ENCODE peak calls at places on chromosomes 13 and 19, in ten cellular contexts. One of them, this sample, is unnamed.

GRCh38 chr13:27997904-27998522 is 9.5 kb upstream of the URAD start:
- DNase-seq in NCI-H1930: peak
- DNase-seq in NCI-H1092: peak
- DNase-seq in IMR-90: peak
- DNase-seq in RCC 7860: no peak
- DNase-seq in stimulated activated CD4-positive, alpha-beta T cell treated with anti-CD3 and anti-CD28 coated beads, TNF-alpha, amount 100 ng/mL, for 48 hours: no peak
- DNase-seq in HT-29: peak
- DNase-seq in tibial artery: peak
- DNase-seq in posterior vena cava: no peak
- DNase-seq in Daoy: peak
- DNase-seq in this sample: peak

GRCh38 chr13:38530492-38530891 is 156.4 kb upstream of the FREM2 start:
- DNase-seq in NCI-H1930: no peak
- DNase-seq in NCI-H1092: no peak
- DNase-seq in IMR-90: peak
- DNase-seq in RCC 7860: no peak
- DNase-seq in stimulated activated CD4-positive, alpha-beta T cell treated with anti-CD3 and anti-CD28 coated beads, TNF-alpha, amount 100 ng/mL, for 48 hours: no peak
- DNase-seq in HT-29: peak
- DNase-seq in tibial artery: no peak
- DNase-seq in posterior vena cava: no peak
- DNase-seq in Daoy: no peak
- DNase-seq in this sample: no peak

GRCh38 chr13:80235131-80235530 is 105.8 kb downstream of the SPRY2 start:
- DNase-seq in NCI-H1930: no peak
- DNase-seq in NCI-H1092: no peak
- DNase-seq in IMR-90: no peak
- DNase-seq in RCC 7860: no peak
- DNase-seq in stimulated activated CD4-positive, alpha-beta T cell treated with anti-CD3 and anti-CD28 coated beads, TNF-alpha, amount 100 ng/mL, for 48 hours: no peak
- DNase-seq in HT-29: peak
- DNase-seq in tibial artery: no peak
- DNase-seq in posterior vena cava: no peak
- DNase-seq in Daoy: no peak
- DNase-seq in this sample: no peak

GRCh38 chr13:84315527-84315926 is 433.3 kb upstream of the SLITRK1 start:
- DNase-seq in NCI-H1930: no peak
- DNase-seq in NCI-H1092: no peak
- DNase-seq in IMR-90: no peak
- DNase-seq in RCC 7860: no peak
- DNase-seq in stimulated activated CD4-positive, alpha-beta T cell treated with anti-CD3 and anti-CD28 coated beads, TNF-alpha, amount 100 ng/mL, for 48 hours: no peak
- DNase-seq in HT-29: no peak
- DNase-seq in tibial artery: no peak
- DNase-seq in posterior vena cava: no peak
- DNase-seq in Daoy: no peak
- DNase-seq in this sample: no peak

GRCh38 chr13:93689333-93689732 is 462.7 kb downstream of the GPC6 start:
- DNase-seq in NCI-H1930: no peak
- DNase-seq in NCI-H1092: no peak
- DNase-seq in IMR-90: peak
- DNase-seq in RCC 7860: no peak
- DNase-seq in stimulated activated CD4-positive, alpha-beta T cell treated with anti-CD3 and anti-CD28 coated beads, TNF-alpha, amount 100 ng/mL, for 48 hours: no peak
- DNase-seq in HT-29: no peak
- DNase-seq in tibial artery: no peak
- DNase-seq in posterior vena cava: no peak
- DNase-seq in Daoy: no peak
- DNase-seq in this sample: no peak

GRCh38 chr19:11269408-11269807 is 7.1 kb upstream of the DOCK6 start:
- DNase-seq in NCI-H1930: no peak
- DNase-seq in NCI-H1092: no peak
- DNase-seq in IMR-90: peak
- DNase-seq in RCC 7860: no peak
- DNase-seq in stimulated activated CD4-positive, alpha-beta T cell treated with anti-CD3 and anti-CD28 coated beads, TNF-alpha, amount 100 ng/mL, for 48 hours: no peak
- DNase-seq in HT-29: no peak
- DNase-seq in tibial artery: no peak
- DNase-seq in posterior vena cava: no peak
- DNase-seq in Daoy: no peak
- DNase-seq in this sample: no peak

GRCh38 chr19:13153627-13154240 is 3.5 kb downstream of the IER2 start:
- DNase-seq in NCI-H1930: peak
- DNase-seq in NCI-H1092: peak
- DNase-seq in IMR-90: no peak
- DNase-seq in RCC 7860: no peak
- DNase-seq in stimulated activated CD4-positive, alpha-beta T cell treated with anti-CD3 and anti-CD28 coated beads, TNF-alpha, amount 100 ng/mL, for 48 hours: no peak
- DNase-seq in HT-29: peak
- DNase-seq in tibial artery: peak
- DNase-seq in posterior vena cava: peak
- DNase-seq in Daoy: no peak
- DNase-seq in this sample: no peak

GRCh38 chr13:76148926-76149325 is 512.8 kb downstream of the LMO7 start:
- DNase-seq in NCI-H1930: no peak
- DNase-seq in NCI-H1092: no peak
- DNase-seq in IMR-90: peak
- DNase-seq in RCC 7860: peak
- DNase-seq in stimulated activated CD4-positive, alpha-beta T cell treated with anti-CD3 and anti-CD28 coated beads, TNF-alpha, amount 100 ng/mL, for 48 hours: no peak
- DNase-seq in HT-29: no peak
- DNase-seq in tibial artery: no peak
- DNase-seq in posterior vena cava: peak
- DNase-seq in Daoy: peak
- DNase-seq in this sample: no peak

GRCh38 chr19:18733196-18733647 is 49.7 kb downstream of the CRTC1 start:
- DNase-seq in NCI-H1930: no peak
- DNase-seq in NCI-H1092: peak
- DNase-seq in IMR-90: peak
- DNase-seq in RCC 7860: no peak
- DNase-seq in stimulated activated CD4-positive, alpha-beta T cell treated with anti-CD3 and anti-CD28 coated beads, TNF-alpha, amount 100 ng/mL, for 48 hours: no peak
- DNase-seq in HT-29: no peak
- DNase-seq in tibial artery: no peak
- DNase-seq in posterior vena cava: no peak
- DNase-seq in Daoy: peak
- DNase-seq in this sample: no peak

GRCh38 chr19:31348416-31349159 is 648 bp downstream of the TSHZ3 start:
- DNase-seq in NCI-H1930: no peak
- DNase-seq in NCI-H1092: no peak
- DNase-seq in IMR-90: no peak
- DNase-seq in RCC 7860: no peak
- DNase-seq in stimulated activated CD4-positive, alpha-beta T cell treated with anti-CD3 and anti-CD28 coated beads, TNF-alpha, amount 100 ng/mL, for 48 hours: no peak
- DNase-seq in HT-29: no peak
- DNase-seq in tibial artery: no peak
- DNase-seq in posterior vena cava: no peak
- DNase-seq in Daoy: peak
- DNase-seq in this sample: no peak

GRCh38 chr13:59343993-59344780 is 819.5 kb downstream of the DIAPH3 start:
- DNase-seq in NCI-H1930: no peak
- DNase-seq in NCI-H1092: no peak
- DNase-seq in IMR-90: no peak
- DNase-seq in RCC 7860: no peak
- DNase-seq in stimulated activated CD4-positive, alpha-beta T cell treated with anti-CD3 and anti-CD28 coated beads, TNF-alpha, amount 100 ng/mL, for 48 hours: no peak
- DNase-seq in HT-29: no peak
- DNase-seq in tibial artery: no peak
- DNase-seq in posterior vena cava: no peak
- DNase-seq in Daoy: no peak
- DNase-seq in this sample: no peak

GRCh38 chr19:44657211-44657921 is 13.7 kb downstream of the PVR start:
- DNase-seq in NCI-H1930: no peak
- DNase-seq in NCI-H1092: no peak
- DNase-seq in IMR-90: peak
- DNase-seq in RCC 7860: no peak
- DNase-seq in stimulated activated CD4-positive, alpha-beta T cell treated with anti-CD3 and anti-CD28 coated beads, TNF-alpha, amount 100 ng/mL, for 48 hours: peak
- DNase-seq in HT-29: peak
- DNase-seq in tibial artery: peak
- DNase-seq in posterior vena cava: peak
- DNase-seq in Daoy: peak
- DNase-seq in this sample: no peak

GRCh38 chr13:27921421-27921960 is 1.7 kb downstream of the PDX1 start:
- DNase-seq in NCI-H1930: no peak
- DNase-seq in NCI-H1092: no peak
- DNase-seq in IMR-90: no peak
- DNase-seq in RCC 7860: no peak
- DNase-seq in stimulated activated CD4-positive, alpha-beta T cell treated with anti-CD3 and anti-CD28 coated beads, TNF-alpha, amount 100 ng/mL, for 48 hours: no peak
- DNase-seq in HT-29: no peak
- DNase-seq in tibial artery: no peak
- DNase-seq in posterior vena cava: no peak
- DNase-seq in Daoy: no peak
- DNase-seq in this sample: no peak

GRCh38 chr19:32677657-32678056 is 2.0 kb downstream of the RGS9BP start:
- DNase-seq in NCI-H1930: no peak
- DNase-seq in NCI-H1092: no peak
- DNase-seq in IMR-90: no peak
- DNase-seq in RCC 7860: no peak
- DNase-seq in stimulated activated CD4-positive, alpha-beta T cell treated with anti-CD3 and anti-CD28 coated beads, TNF-alpha, amount 100 ng/mL, for 48 hours: no peak
- DNase-seq in HT-29: no peak
- DNase-seq in tibial artery: no peak
- DNase-seq in posterior vena cava: no peak
- DNase-seq in Daoy: no peak
- DNase-seq in this sample: no peak

GRCh38 chr13:73844986-73845385 is 289.2 kb downstream of the KLF12 start:
- DNase-seq in NCI-H1930: no peak
- DNase-seq in NCI-H1092: no peak
- DNase-seq in IMR-90: peak
- DNase-seq in RCC 7860: no peak
- DNase-seq in stimulated activated CD4-positive, alpha-beta T cell treated with anti-CD3 and anti-CD28 coated beads, TNF-alpha, amount 100 ng/mL, for 48 hours: no peak
- DNase-seq in HT-29: no peak
- DNase-seq in tibial artery: no peak
- DNase-seq in posterior vena cava: no peak
- DNase-seq in Daoy: no peak
- DNase-seq in this sample: no peak

GRCh38 chr19:7230826-7231225 is 63.4 kb downstream of the INSR start:
- DNase-seq in NCI-H1930: no peak
- DNase-seq in NCI-H1092: no peak
- DNase-seq in IMR-90: no peak
- DNase-seq in RCC 7860: no peak
- DNase-seq in stimulated activated CD4-positive, alpha-beta T cell treated with anti-CD3 and anti-CD28 coated beads, TNF-alpha, amount 100 ng/mL, for 48 hours: no peak
- DNase-seq in HT-29: no peak
- DNase-seq in tibial artery: peak
- DNase-seq in posterior vena cava: peak
- DNase-seq in Daoy: no peak
- DNase-seq in this sample: no peak

GRCh38 chr13:21735621-21736401 is 64.9 kb downstream of the FGF9 start:
- DNase-seq in NCI-H1930: no peak
- DNase-seq in NCI-H1092: peak
- DNase-seq in IMR-90: no peak
- DNase-seq in RCC 7860: no peak
- DNase-seq in stimulated activated CD4-positive, alpha-beta T cell treated with anti-CD3 and anti-CD28 coated beads, TNF-alpha, amount 100 ng/mL, for 48 hours: no peak
- DNase-seq in HT-29: no peak
- DNase-seq in tibial artery: no peak
- DNase-seq in posterior vena cava: no peak
- DNase-seq in Daoy: no peak
- DNase-seq in this sample: no peak

GRCh38 chr19:30330266-30330665 is 41.9 kb upstream of the ZNF536 start:
- DNase-seq in NCI-H1930: no peak
- DNase-seq in NCI-H1092: no peak
- DNase-seq in IMR-90: no peak
- DNase-seq in RCC 7860: no peak
- DNase-seq in stimulated activated CD4-positive, alpha-beta T cell treated with anti-CD3 and anti-CD28 coated beads, TNF-alpha, amount 100 ng/mL, for 48 hours: no peak
- DNase-seq in HT-29: no peak
- DNase-seq in tibial artery: no peak
- DNase-seq in posterior vena cava: no peak
- DNase-seq in Daoy: no peak
- DNase-seq in this sample: no peak

GRCh38 chr13:30486230-30487074 is 20.7 kb upstream of the HMGB1 start:
- DNase-seq in NCI-H1930: no peak
- DNase-seq in NCI-H1092: no peak
- DNase-seq in IMR-90: no peak
- DNase-seq in RCC 7860: no peak
- DNase-seq in stimulated activated CD4-positive, alpha-beta T cell treated with anti-CD3 and anti-CD28 coated beads, TNF-alpha, amount 100 ng/mL, for 48 hours: no peak
- DNase-seq in HT-29: peak
- DNase-seq in tibial artery: no peak
- DNase-seq in posterior vena cava: no peak
- DNase-seq in Daoy: no peak
- DNase-seq in this sample: peak

GRCh38 chr13:67421475-67421874 is 191.3 kb upstream of the PCDH9 start:
- DNase-seq in NCI-H1930: no peak
- DNase-seq in NCI-H1092: no peak
- DNase-seq in IMR-90: no peak
- DNase-seq in RCC 7860: no peak
- DNase-seq in stimulated activated CD4-positive, alpha-beta T cell treated with anti-CD3 and anti-CD28 coated beads, TNF-alpha, amount 100 ng/mL, for 48 hours: no peak
- DNase-seq in HT-29: no peak
- DNase-seq in tibial artery: no peak
- DNase-seq in posterior vena cava: no peak
- DNase-seq in Daoy: no peak
- DNase-seq in this sample: no peak

GRCh38 chr19:8320564-8321066 is 560 bp downstream of the NDUFA7 start:
- DNase-seq in NCI-H1930: no peak
- DNase-seq in NCI-H1092: no peak
- DNase-seq in IMR-90: no peak
- DNase-seq in RCC 7860: no peak
- DNase-seq in stimulated activated CD4-positive, alpha-beta T cell treated with anti-CD3 and anti-CD28 coated beads, TNF-alpha, amount 100 ng/mL, for 48 hours: no peak
- DNase-seq in HT-29: no peak
- DNase-seq in tibial artery: no peak
- DNase-seq in posterior vena cava: no peak
- DNase-seq in Daoy: no peak
- DNase-seq in this sample: no peak

GRCh38 chr13:106533940-106534843 is 1.3 kb downstream of the EFNB2 start:
- DNase-seq in NCI-H1930: peak
- DNase-seq in NCI-H1092: no peak
- DNase-seq in IMR-90: peak
- DNase-seq in RCC 7860: peak
- DNase-seq in stimulated activated CD4-positive, alpha-beta T cell treated with anti-CD3 and anti-CD28 coated beads, TNF-alpha, amount 100 ng/mL, for 48 hours: no peak
- DNase-seq in HT-29: peak
- DNase-seq in tibial artery: peak
- DNase-seq in posterior vena cava: peak
- DNase-seq in Daoy: peak
- DNase-seq in this sample: no peak

GRCh38 chr13:95497307-95497943 is 55.1 kb upstream of the CLDN10 start:
- DNase-seq in NCI-H1930: no peak
- DNase-seq in NCI-H1092: peak
- DNase-seq in IMR-90: no peak
- DNase-seq in RCC 7860: no peak
- DNase-seq in stimulated activated CD4-positive, alpha-beta T cell treated with anti-CD3 and anti-CD28 coated beads, TNF-alpha, amount 100 ng/mL, for 48 hours: no peak
- DNase-seq in HT-29: no peak
- DNase-seq in tibial artery: no peak
- DNase-seq in posterior vena cava: no peak
- DNase-seq in Daoy: no peak
- DNase-seq in this sample: no peak

GRCh38 chr19:19591133-19591825 is 27.2 kb downstream of the PBX4 start:
- DNase-seq in NCI-H1930: no peak
- DNase-seq in NCI-H1092: no peak
- DNase-seq in IMR-90: peak
- DNase-seq in RCC 7860: peak
- DNase-seq in stimulated activated CD4-positive, alpha-beta T cell treated with anti-CD3 and anti-CD28 coated beads, TNF-alpha, amount 100 ng/mL, for 48 hours: peak
- DNase-seq in HT-29: peak
- DNase-seq in tibial artery: no peak
- DNase-seq in posterior vena cava: no peak
- DNase-seq in Daoy: peak
- DNase-seq in this sample: peak

GRCh38 chr13:67369895-67370660 is 139.9 kb upstream of the PCDH9 start:
- DNase-seq in NCI-H1930: no peak
- DNase-seq in NCI-H1092: no peak
- DNase-seq in IMR-90: peak
- DNase-seq in RCC 7860: peak
- DNase-seq in stimulated activated CD4-positive, alpha-beta T cell treated with anti-CD3 and anti-CD28 coated beads, TNF-alpha, amount 100 ng/mL, for 48 hours: no peak
- DNase-seq in HT-29: no peak
- DNase-seq in tibial artery: no peak
- DNase-seq in posterior vena cava: no peak
- DNase-seq in Daoy: no peak
- DNase-seq in this sample: no peak

GRCh38 chr19:19661141-19661674 is 2.3 kb downstream of the ATP13A1 start:
- DNase-seq in NCI-H1930: no peak
- DNase-seq in NCI-H1092: no peak
- DNase-seq in IMR-90: no peak
- DNase-seq in RCC 7860: no peak
- DNase-seq in stimulated activated CD4-positive, alpha-beta T cell treated with anti-CD3 and anti-CD28 coated beads, TNF-alpha, amount 100 ng/mL, for 48 hours: no peak
- DNase-seq in HT-29: no peak
- DNase-seq in tibial artery: no peak
- DNase-seq in posterior vena cava: peak
- DNase-seq in Daoy: no peak
- DNase-seq in this sample: no peak

GRCh38 chr19:43755256-43755801 is 567 bp upstream of the SMG9 start:
- DNase-seq in NCI-H1930: peak
- DNase-seq in NCI-H1092: peak
- DNase-seq in IMR-90: peak
- DNase-seq in RCC 7860: peak
- DNase-seq in stimulated activated CD4-positive, alpha-beta T cell treated with anti-CD3 and anti-CD28 coated beads, TNF-alpha, amount 100 ng/mL, for 48 hours: peak
- DNase-seq in HT-29: peak
- DNase-seq in tibial artery: peak
- DNase-seq in posterior vena cava: peak
- DNase-seq in Daoy: peak
- DNase-seq in this sample: no peak

GRCh38 chr19:2084993-2085720 is 11.0 kb downstream of the MOB3A start:
- DNase-seq in NCI-H1930: no peak
- DNase-seq in NCI-H1092: no peak
- DNase-seq in IMR-90: no peak
- DNase-seq in RCC 7860: peak
- DNase-seq in stimulated activated CD4-positive, alpha-beta T cell treated with anti-CD3 and anti-CD28 coated beads, TNF-alpha, amount 100 ng/mL, for 48 hours: peak
- DNase-seq in HT-29: no peak
- DNase-seq in tibial artery: no peak
- DNase-seq in posterior vena cava: peak
- DNase-seq in Daoy: peak
- DNase-seq in this sample: no peak

This sample was measured in LNCaP clone FGC.